ENCODE peak calls at places on chromosomes 5 and 9, in four cellular contexts. E is K562, L is GM12878, U is HepG2. Q is an unnamed sample.

GRCh38 chr9:83584995-83585394 is 37.9 kb upstream of the IDNK start:
- DNase-seq in E (no peak), L (no peak), U (no peak), Q (no peak)

GRCh38 chr9:18320046-18320445 is 153.9 kb upstream of the ADAMTSL1 start:
- DNase-seq in E (no peak), U (no peak), L (no peak), Q (no peak)

GRCh38 chr5:76547242-76547890 is 75.8 kb downstream of the F2RL2 start:
- DNase-seq in U (no peak), L (peak; percentile 88), E (no peak), Q (no peak)

GRCh38 chr9:93857528-93857927 is 97.6 kb downstream of the BARX1 start:
- DNase-seq in U (no peak), E (no peak), L (no peak), Q (no peak)

GRCh38 chr9:109315889-109316640 is 4.8 kb downstream of the EPB41L4B start:
- DNase-seq in E (no peak), L (no peak), U (peak; percentile 34), Q (peak; percentile 91)

GRCh38 chr9:128211551-128212281 is 8.5 kb downstream of the DNM1 start:
- DNase-seq in L (no peak), U (no peak), E (no peak), Q (peak; percentile 75)

GRCh38 chr9:131299948-131300347 is 10.4 kb downstream of the PLPP7 start:
- DNase-seq in L (no peak), E (no peak), U (no peak), Q (no peak)

GRCh38 chr5:172380992-172381643 is 73.2 kb downstream of the SH3PXD2B start:
- DNase-seq in E (no peak), U (no peak), L (no peak), Q (no peak)

GRCh38 chr5:78922879-78923621 is 62.1 kb downstream of the ARSB start:
- DNase-seq in E (no peak), U (no peak), L (no peak), Q (no peak)

GRCh38 chr5:179754024-179754423 is 21.4 kb downstream of the MAML1 start:
- DNase-seq in E (no peak), L (no peak), U (no peak), Q (no peak)

DNA sequence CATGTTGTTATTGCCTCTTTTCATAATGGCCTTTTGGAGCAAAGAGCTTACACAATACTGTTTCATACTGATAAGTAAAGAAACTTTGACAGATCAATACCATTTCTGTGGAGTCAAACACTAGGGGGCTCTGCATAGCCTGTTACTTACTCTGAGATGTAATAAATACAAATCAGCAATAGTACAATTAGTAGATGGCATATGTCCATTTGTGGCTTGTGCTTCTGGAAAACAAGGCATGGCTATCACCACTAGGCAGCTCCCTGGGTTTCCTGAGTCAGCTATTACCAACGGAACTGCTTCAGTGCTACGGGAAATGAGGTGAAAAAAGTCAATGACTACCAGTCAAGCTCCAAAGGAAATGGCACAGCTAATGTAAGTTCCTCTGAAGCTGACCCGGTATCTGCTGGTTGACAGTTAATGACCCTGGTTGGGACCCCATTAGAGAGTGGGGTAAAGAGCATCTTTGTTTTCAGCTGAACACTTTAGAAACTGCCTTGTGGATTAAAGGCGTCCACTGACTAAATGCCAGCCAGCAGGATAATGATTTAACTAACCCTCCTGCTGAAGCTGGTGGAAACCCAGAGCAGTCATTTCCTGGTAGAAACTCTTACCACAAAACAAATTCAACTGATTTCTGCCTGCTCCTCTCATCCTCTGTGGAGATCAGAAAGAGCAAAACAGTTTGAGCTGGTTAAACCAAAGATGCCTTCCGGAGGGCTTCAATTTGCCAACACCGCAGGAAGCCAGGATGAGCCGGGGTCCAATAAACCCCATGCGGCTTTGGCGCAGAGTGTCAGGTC is 69.0 kb upstream of the FAM169A start:
- DNase-seq in L (no peak), E (no peak), U (peak; percentile 46), Q (no peak)
- TF ChIP-seq REST in L (no peak), E (no peak), U (no peak), Q (no peak)

DNA sequence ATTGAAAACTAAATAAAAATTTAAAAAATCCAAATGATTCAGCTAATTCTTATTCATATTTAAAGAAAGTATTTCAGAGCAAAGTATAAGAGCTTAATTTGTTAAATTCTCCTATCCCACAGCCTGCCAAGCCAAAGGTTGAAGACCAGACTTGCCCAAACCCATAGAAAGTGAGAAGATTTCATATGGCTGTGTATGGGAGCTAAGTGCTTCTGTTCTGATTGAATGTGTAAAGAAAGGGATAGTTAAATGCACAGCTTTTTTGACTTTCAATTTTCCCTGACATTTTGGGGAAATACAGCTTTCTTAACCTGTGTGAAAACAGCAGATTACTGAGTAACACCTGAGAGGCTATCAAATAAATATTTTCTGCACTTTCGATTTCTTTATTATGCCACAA is 125.0 kb upstream of the MTAP start:
- DNase-seq in L (no peak), U (no peak), E (no peak), Q (no peak)
- TF ChIP-seq HDAC2 in L (no peak), U (no peak), E (no peak), Q (no peak)

DNA sequence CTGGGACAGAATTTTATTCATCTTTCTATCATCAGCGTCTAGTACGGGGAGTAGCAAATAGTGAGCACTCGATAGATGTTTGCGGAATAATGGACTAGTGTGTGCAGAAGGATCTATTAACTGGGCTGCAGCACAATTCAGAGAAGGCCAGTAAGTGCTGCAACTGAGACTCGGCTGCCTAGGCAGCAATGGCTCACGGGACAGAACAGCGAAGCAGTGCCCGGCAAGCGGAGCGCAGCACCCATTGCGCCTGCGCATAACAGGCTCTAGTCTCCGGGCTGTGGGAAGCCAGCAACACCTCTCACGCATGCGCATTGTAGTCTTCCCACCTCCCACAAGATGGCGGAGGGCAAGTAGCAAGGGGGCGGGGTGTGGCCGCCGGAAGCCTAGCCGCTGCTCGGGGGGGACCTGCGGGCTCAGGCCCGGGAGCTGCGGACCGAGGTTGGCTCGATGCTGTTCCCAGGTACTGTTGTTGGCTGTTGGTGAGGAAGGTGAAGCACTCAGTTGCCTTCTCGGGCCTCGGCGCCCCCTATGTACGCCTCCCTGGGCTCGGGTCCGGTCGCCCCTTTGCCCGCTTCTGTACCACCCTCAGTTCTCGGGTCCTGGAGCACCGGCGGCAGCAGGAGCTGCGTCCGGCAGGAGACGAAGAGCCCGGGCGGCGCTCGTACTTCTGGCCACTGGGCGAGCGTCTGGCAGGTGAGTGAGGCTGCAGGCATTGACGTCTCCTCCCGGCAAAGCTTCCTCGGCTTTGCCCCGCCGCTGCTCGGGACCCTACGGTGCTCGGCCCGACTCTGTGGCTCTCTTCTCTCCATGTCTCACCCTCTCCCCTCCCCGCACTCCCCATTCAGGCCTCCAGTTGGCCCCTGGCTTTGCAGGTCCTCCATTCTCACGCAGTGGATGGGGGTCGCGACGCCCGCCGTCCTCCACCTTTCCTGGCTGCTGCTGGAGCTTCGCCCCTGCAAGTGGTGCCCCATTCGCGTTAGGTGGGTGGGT is 30.2 kb upstream of the APC start:
- DNase-seq in L (peak; percentile 97), E (peak; percentile 98), U (peak; percentile 98), Q (peak; percentile 98)
- TF ChIP-seq REST in L (no peak), E (no peak), U (peak; percentile 8), Q (no peak)

GRCh38 chr5:123546657-123547056 is 34.7 kb downstream of the CSNK1G3 start:
- DNase-seq in U (no peak), E (no peak), L (no peak), Q (no peak)
- TF ChIP-seq HDAC2 in U (no peak), E (no peak), L (no peak), Q (no peak)

GRCh38 chr5:17492770-17493169 is 5.3 kb upstream of the TAF11L2 start:
- DNase-seq in E (no peak), L (no peak), U (no peak), Q (no peak)

DNA sequence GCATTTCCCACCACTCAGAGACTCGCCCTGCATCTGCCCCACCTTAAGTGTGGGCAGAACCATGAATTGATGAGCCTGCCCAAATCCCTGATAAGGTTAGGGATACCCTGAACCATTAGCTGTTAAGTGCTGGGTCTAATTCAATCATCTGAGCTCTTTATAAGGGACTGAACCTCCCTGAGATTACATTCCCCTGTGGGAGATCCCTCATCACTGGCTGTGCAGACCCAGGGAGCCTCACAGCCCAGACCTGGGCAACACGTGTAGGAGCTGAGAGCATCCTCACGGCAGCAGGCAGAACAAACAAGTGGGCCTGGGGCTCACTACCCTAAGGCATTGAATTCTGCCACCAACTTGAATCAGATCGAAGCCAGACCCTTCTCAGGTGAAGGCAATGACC is 585 bp upstream of the TAF11L2 start:
- DNase-seq in L (no peak), E (no peak), U (no peak), Q (no peak)
- TF ChIP-seq REST in L (no peak), E (no peak), U (no peak), Q (no peak)

Q was measured in A549.